ENCODE peak calls at places on chromosomes 5 and 9, in ten cellular contexts. H is adrenal gland, P is AG10803, X is GM23338, A is A549, W is brain microvascular endothelial cell, S is fibroblast of mammary gland, D is neural progenitor cell, I is testis, J is bronchial epithelial cell. Z is an unnamed sample.

GRCh38 chr5:163730206-163730782 is 224.9 kb downstream of the MAT2B start:
- DNase-seq in S (no peak), H (no peak), I (no peak), A (no peak), J (no peak), P (no peak), W (no peak), X (peak; percentile 61), D (no peak), Z (no peak)

GRCh38 chr5:118578093-118578492 is 410.3 kb downstream of the DTWD2 start:
- DNase-seq in A (no peak), W (no peak), H (no peak), J (no peak), P (peak; percentile 72), S (no peak), D (no peak), I (peak; percentile 43), X (no peak), Z (no peak)

GRCh38 chr9:83019246-83019645 is 43.7 kb downstream of the RASEF start:
- DNase-seq in D (no peak), I (no peak), J (no peak), S (no peak), A (no peak), P (no peak), H (no peak), W (no peak), X (no peak), Z (no peak)

GRCh38 chr5:39172593-39172992 is 46.8 kb downstream of the FYB1 start:
- DNase-seq in S (no peak), J (no peak), X (no peak), D (no peak), P (no peak), I (no peak), H (no peak), A (no peak), W (no peak), Z (no peak)

GRCh38 chr9:106035810-106036209 is 341.5 kb downstream of the TMEM38B start:
- DNase-seq in J (no peak), A (no peak), X (no peak), H (no peak), S (no peak), D (no peak), W (no peak), I (no peak), P (no peak), Z (no peak)

GRCh38 chr5:4762316-4762715 is 377.8 kb upstream of the ADAMTS16 start:
- DNase-seq in S (no peak), J (no peak), D (no peak), W (no peak), X (no peak), A (no peak), P (no peak), H (no peak), I (no peak), Z (no peak)

GRCh38 chr9:113687680-113688371 is 188.3 kb upstream of the ZNF618 start:
- DNase-seq in D (peak; percentile 44), P (no peak), I (no peak), H (no peak), S (no peak), W (no peak), J (no peak), A (no peak), X (peak; percentile 52), Z (no peak)

GRCh38 chr5:174145091-174145490 is 99.6 kb downstream of the NSG2 start:
- DNase-seq in X (no peak), S (no peak), I (no peak), D (no peak), W (no peak), H (no peak), J (no peak), P (no peak), A (no peak), Z (no peak)

GRCh38 chr9:136438548-136438908 is 1.1 kb downstream of the INPP5E start:
- DNase-seq in J (peak; percentile 2), A (peak; percentile 26), I (peak; percentile 25), H (no peak), X (peak; percentile 66), P (peak; percentile 11), S (no peak), D (peak; percentile 57), W (no peak), Z (no peak)
- TF ChIP-seq CTCF in J (no peak), A (no peak), I (no peak), H (no peak), X (no peak), P (no peak), S (no peak), D (no peak), W (no peak), Z (no peak)

GRCh38 chr9:130996672-130997394 is 12.1 kb upstream of the LAMC3 start:
- DNase-seq in J (no peak), X (no peak), W (no peak), S (no peak), I (no peak), H (no peak), A (peak; percentile 26), D (no peak), P (no peak), Z (no peak)

GRCh38 chr9:130997925-130998595 is 10.9 kb upstream of the LAMC3 start:
- DNase-seq in S (peak; percentile 75), A (peak; percentile 75), H (peak; percentile 82), D (peak; percentile 92), P (peak; percentile 60), I (peak; percentile 85), W (peak; percentile 54), X (peak; percentile 95), J (peak; percentile 37), Z (peak; percentile 92)

GRCh38 chr9:130996205-130996604 is 12.8 kb upstream of the LAMC3 start:
- DNase-seq in P (no peak), W (no peak), D (no peak), H (no peak), I (no peak), A (no peak), J (no peak), X (no peak), S (no peak), Z (no peak)

GRCh38 chr9:130998596-130999264 is 10.2 kb upstream of the LAMC3 start:
- DNase-seq in J (no peak), X (no peak), S (peak; percentile 20), H (no peak), P (no peak), D (no peak), I (no peak), W (no peak), A (no peak), Z (no peak)

DNA sequence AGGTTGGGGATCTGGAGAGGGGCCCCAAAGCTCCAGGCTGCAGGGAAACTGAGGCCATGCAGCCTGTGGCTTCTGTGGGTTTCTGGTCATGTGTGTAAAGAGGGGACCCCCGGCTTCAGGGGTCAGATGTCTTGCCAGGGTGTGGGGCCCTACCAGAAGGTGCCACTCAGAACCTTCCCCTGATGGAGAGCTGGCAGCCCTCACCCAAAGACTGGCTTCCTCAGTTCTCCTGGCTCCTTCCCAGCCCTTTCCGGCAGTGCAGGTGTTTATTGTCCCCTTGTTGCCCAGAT is 11.6 kb upstream of the LAMC3 start:
- DNase-seq in S (no peak), X (no peak), A (no peak), H (no peak), D (no peak), I (no peak), W (no peak), J (no peak), P (no peak), Z (no peak)
- TF ChIP-seq CTCF in S (no peak), X (no peak), A (no peak), H (no peak), D (no peak), I (no peak), W (no peak), J (no peak), P (no peak), Z (no peak)

GRCh38 chr5:44953078-44953477 is 144.3 kb downstream of the MRPS30 start:
- DNase-seq in H (no peak), A (no peak), X (no peak), W (no peak), J (no peak), I (no peak), P (no peak), D (no peak), S (no peak), Z (no peak)

GRCh38 chr5:44951371-44951770 is 142.6 kb downstream of the MRPS30 start:
- DNase-seq in J (no peak), P (peak; percentile 10), S (no peak), D (no peak), X (no peak), A (no peak), W (no peak), H (no peak), I (no peak), Z (no peak)

GRCh38 chr5:44949687-44950086 is 140.9 kb downstream of the MRPS30 start:
- DNase-seq in A (no peak), S (no peak), P (no peak), D (no peak), J (no peak), H (no peak), X (no peak), W (no peak), I (no peak), Z (no peak)

GRCh38 chr5:44952376-44952775 is 143.6 kb downstream of the MRPS30 start:
- DNase-seq in W (peak; percentile 12), D (peak; percentile 36), I (peak; percentile 44), S (peak; percentile 42), X (peak; percentile 67), H (no peak), P (peak; percentile 43), J (peak; percentile 40), A (peak; percentile 43), Z (no peak)
- TF ChIP-seq CTCF in W (peak; percentile 65), D (peak; percentile 81), I (peak; percentile 64), S (peak; percentile 75), X (peak; percentile 86), H (peak; percentile 59), P (peak; percentile 82), J (peak; percentile 53), A (peak; percentile 41), Z (peak; percentile 64)

GRCh38 chr9:127522727-127523126 is 71.4 kb downstream of the LRSAM1 start:
- DNase-seq in D (no peak), I (no peak), P (peak; percentile 35), A (peak; percentile 51), S (peak; percentile 37), X (no peak), W (no peak), H (no peak), J (peak; percentile 73), Z (no peak)

GRCh38 chr9:127521919-127522304 is 70.6 kb downstream of the LRSAM1 start:
- DNase-seq in H (no peak), J (no peak), W (no peak), P (no peak), S (no peak), A (no peak), D (no peak), I (no peak), X (no peak), Z (no peak)

GRCh38 chr9:127520941-127521918 is 69.9 kb downstream of the LRSAM1 start:
- DNase-seq in A (no peak), P (peak; percentile 86), D (no peak), I (peak; percentile 84), H (peak; percentile 79), X (peak; percentile 68), J (no peak), W (peak; percentile 69), S (peak; percentile 87), Z (peak; percentile 91)

GRCh38 chr9:127524373-127524772 is 73.1 kb downstream of the LRSAM1 start:
- DNase-seq in J (no peak), P (peak; percentile 88), W (no peak), H (no peak), X (peak; percentile 49), I (no peak), A (no peak), D (peak; percentile 64), S (no peak), Z (no peak)

DNA sequence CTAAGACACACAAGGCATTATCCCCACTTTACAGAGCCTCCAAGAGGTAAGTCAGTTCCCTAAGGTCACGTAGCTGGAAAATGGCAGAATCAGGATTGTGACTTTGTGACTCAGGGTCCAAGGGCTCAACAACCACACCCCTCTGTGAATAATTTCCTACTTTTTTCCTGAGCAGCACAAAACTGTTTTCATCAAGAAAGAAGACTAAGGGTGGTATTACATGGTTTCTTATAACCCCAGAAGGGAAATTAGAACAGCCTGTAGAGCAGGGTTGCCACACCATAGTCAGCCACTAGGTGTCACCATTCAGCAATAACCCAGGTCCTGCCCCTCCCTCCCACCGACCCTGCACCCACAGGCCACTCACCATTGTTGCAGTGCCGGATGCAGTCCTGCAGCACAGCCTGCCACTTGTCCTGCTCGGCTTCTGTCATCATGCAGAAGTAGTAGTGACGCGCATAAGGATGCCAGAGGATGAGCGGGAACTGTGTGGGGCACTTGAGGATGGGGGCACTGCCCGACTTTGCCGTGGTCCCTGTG is 72.1 kb downstream of the LRSAM1 start:
- DNase-seq in H (no peak), W (peak; percentile 56), X (peak; percentile 51), A (peak; percentile 75), I (no peak), J (peak; percentile 46), D (no peak), P (peak; percentile 49), S (peak; percentile 72), Z (no peak)
- TF ChIP-seq CTCF in H (peak; percentile 33), W (peak; percentile 76), X (peak; percentile 78), A (peak; percentile 38), I (peak; percentile 45), J (peak; percentile 62), D (peak; percentile 59), P (peak; percentile 59), S (peak; percentile 71), Z (peak; percentile 63)

Z was measured in osteocyte.